ENCODE peak calls at places on chromosomes 6 and 20, in nine cellular contexts. D is lung microvascular endothelial cell; A is kidney tubule cell; E is H1; L is stimulated activated CD4-positive, alpha-beta T cell treated with anti-CD3 and anti-CD28 coated beads, Interleukin-15, amount 100 ng/mL, for 1 hour; O is HuH-7.5; J is neural progenitor cell; M is uterus; T is left cardiac atrium. F is an unnamed sample.

GRCh38 chr20:61767776-61768494 is 297.7 kb downstream of the TAF4 start:
- DNase-seq in O (no peak), A (no peak), T (no peak), L (no peak), M (no peak), E (no peak), D (no peak), J (no peak), F (no peak)

GRCh38 chr20:53291548-53291947 is 302.1 kb downstream of the ZNF217 start:
- DNase-seq in M (no peak), J (peak; percentile 65), O (peak; percentile 23), L (no peak), D (peak; percentile 2), A (no peak), E (no peak), T (no peak), F (no peak)

GRCh38 chr20:10673176-10673830 is 496 bp downstream of the JAG1 start:
- DNase-seq in A (no peak), O (no peak), J (peak; percentile 87), T (peak; percentile 55), L (no peak), M (no peak), D (no peak), E (no peak), F (peak; percentile 72)

GRCh38 chr6:52503853-52504777 is 72.7 kb downstream of the TRAM2 start:
- DNase-seq in A (peak; percentile 100), T (peak; percentile 91), E (no peak), D (peak; percentile 79), M (peak; percentile 65), O (peak; percentile 50), L (no peak), J (no peak), F (no peak)

GRCh38 chr6:15501806-15502450 is 160.9 kb downstream of the DTNBP1 start:
- DNase-seq in D (peak; percentile 74), M (peak; percentile 70), A (peak; percentile 74), J (no peak), T (peak; percentile 67), E (no peak), L (no peak), O (no peak), F (peak; percentile 76)

GRCh38 chr6:130382872-130383490 is 17.2 kb downstream of the TMEM200A start:
- DNase-seq in A (no peak), D (no peak), E (no peak), J (no peak), M (no peak), O (no peak), L (no peak), T (no peak), F (no peak)

GRCh38 chr20:53162251-53162835 is 190.2 kb downstream of the TSHZ2 start:
- DNase-seq in E (no peak), J (peak; percentile 65), O (peak; percentile 50), M (peak; percentile 45), L (no peak), A (peak; percentile 91), D (peak; percentile 4), T (peak; percentile 39), F (peak; percentile 95)

GRCh38 chr6:36625161-36625919 is 31.2 kb downstream of the SRSF3 start:
- DNase-seq in M (peak; percentile 47), J (peak; percentile 1), O (no peak), D (no peak), E (no peak), T (no peak), L (no peak), A (peak; percentile 57), F (peak; percentile 93)

GRCh38 chr6:137851669-137852068 is 15.4 kb upstream of the TNFAIP3 start:
- DNase-seq in L (no peak), E (no peak), T (no peak), A (peak; percentile 87), D (no peak), M (no peak), J (no peak), O (no peak), F (no peak)

GRCh38 chr20:1900321-1900791 is 5.1 kb downstream of the SIRPA start:
- DNase-seq in A (peak; percentile 88), T (peak; percentile 65), J (peak; percentile 84), O (peak; percentile 95), L (no peak), D (peak; percentile 76), M (peak; percentile 75), E (peak; percentile 73), F (peak; percentile 95)

GRCh38 chr20:47792021-47792618 is 6.8 kb upstream of the SULF2 start:
- DNase-seq in L (no peak), T (peak; percentile 77), O (no peak), J (no peak), D (peak; percentile 96), M (peak; percentile 77), E (no peak), A (peak; percentile 81), F (no peak)

GRCh38 chr6:1015819-1016218 is 296.1 kb upstream of the FOXQ1 start:
- DNase-seq in L (no peak), E (no peak), D (no peak), A (peak; percentile 50), O (no peak), J (peak; percentile 18), M (no peak), T (no peak), F (peak; percentile 74)

GRCh38 chr20:444862-445426 is 17.4 kb downstream of the TBC1D20 start:
- DNase-seq in J (no peak), D (peak; percentile 83), L (no peak), A (no peak), O (no peak), M (no peak), T (no peak), E (no peak), F (no peak)

GRCh38 chr6:10736721-10737120 is 10.9 kb upstream of the TMEM14B start:
- DNase-seq in J (no peak), L (no peak), D (no peak), O (no peak), T (no peak), E (no peak), M (no peak), A (no peak), F (no peak)

GRCh38 chr6:101396552-101397173 is 3.2 kb downstream of the GRIK2 start:
- DNase-seq in M (no peak), J (peak; percentile 83), A (peak; percentile 60), T (peak; percentile 64), E (no peak), O (no peak), D (peak; percentile 63), L (no peak), F (peak; percentile 92)

GRCh38 chr20:1014471-1014870 is 12.4 kb upstream of the RSPO4 start:
- DNase-seq in M (no peak), A (no peak), O (no peak), L (no peak), J (no peak), D (no peak), E (no peak), T (no peak), F (no peak)

GRCh38 chr6:136180729-136181128 is 69.4 kb downstream of the MTFR2 start:
- DNase-seq in E (no peak), A (no peak), M (no peak), L (no peak), J (no peak), T (no peak), D (no peak), O (no peak), F (no peak)

GRCh38 chr6:14917511-14917910 is 328.4 kb upstream of the JARID2 start:
- DNase-seq in L (no peak), T (no peak), D (no peak), E (no peak), O (no peak), A (no peak), M (no peak), J (no peak), F (no peak)

GRCh38 chr6:152463183-152463582 is 174.0 kb downstream of the SYNE1 start:
- DNase-seq in O (no peak), T (no peak), J (no peak), E (no peak), M (no peak), D (peak; percentile 62), L (no peak), A (no peak), F (no peak)

GRCh38 chr6:140660295-140660694 is 1285.8 kb upstream of the CITED2 start:
- DNase-seq in O (no peak), M (no peak), J (no peak), L (no peak), A (no peak), T (no peak), D (no peak), E (no peak), F (no peak)

GRCh38 chr20:45098096-45098773 is 2.7 kb downstream of the KCNS1 start:
- DNase-seq in L (no peak), M (no peak), T (peak; percentile 40), J (peak; percentile 75), D (peak; percentile 22), A (peak; percentile 66), O (no peak), E (peak; percentile 36), F (peak; percentile 83)